ENCODE peak calls at places on chromosomes 2 and 18, in eight cellular contexts. C is spleen; T is thoracic aorta; L is CD4-positive, alpha-beta T cell; O is esophagus squamous epithelium; P is psoas muscle; E is BE2C; A is ovary. S is an unnamed sample.

GRCh38 chr2:27717070-27717453 is 53.4 kb downstream of the SLC4A1AP start:
- DNase-seq in C (no peak), T (no peak), L (no peak), O (no peak), P (peak; percentile 37), E (peak; percentile 84), A (no peak), S (peak; percentile 67)

GRCh38 chr2:239113592-239113991 is 265.7 kb downstream of the TWIST2 start:
- DNase-seq in C (no peak), T (no peak), L (no peak), O (no peak), P (no peak), E (no peak), A (no peak), S (no peak)

GRCh38 chr18:78492064-78492812 is 487.4 kb upstream of the SALL3 start:
- DNase-seq in C (no peak), T (no peak), L (no peak), O (no peak), P (no peak), E (no peak), A (no peak), S (no peak)

GRCh38 chr2:60353406-60353800 is 200.1 kb downstream of the BCL11A start:
- DNase-seq in C (no peak), T (no peak), L (no peak), O (no peak), P (no peak), E (no peak), A (no peak), S (no peak)

GRCh38 chr2:109417701-109418335 is 195.9 kb downstream of the SEPTIN10 start:
- DNase-seq in C (peak; percentile 56), T (no peak), L (no peak), O (no peak), P (peak; percentile 5), E (no peak), A (no peak), S (no peak)

GRCh38 chr18:48719988-48720654 is 181.3 kb downstream of the CTIF start:
- DNase-seq in C (no peak), T (no peak), L (no peak), O (no peak), P (no peak), E (peak; percentile 31), A (no peak), S (no peak)

GRCh38 chr2:134124047-134124753 is 129.7 kb upstream of the MGAT5 start:
- DNase-seq in C (no peak), T (no peak), L (no peak), O (no peak), P (no peak), E (peak; percentile 52), A (no peak), S (no peak)

GRCh38 chr2:20494246-20494645 is 47.4 kb downstream of the RHOB start:
- DNase-seq in C (no peak), T (no peak), L (no peak), O (no peak), P (no peak), E (no peak), A (no peak), S (no peak)

DNA sequence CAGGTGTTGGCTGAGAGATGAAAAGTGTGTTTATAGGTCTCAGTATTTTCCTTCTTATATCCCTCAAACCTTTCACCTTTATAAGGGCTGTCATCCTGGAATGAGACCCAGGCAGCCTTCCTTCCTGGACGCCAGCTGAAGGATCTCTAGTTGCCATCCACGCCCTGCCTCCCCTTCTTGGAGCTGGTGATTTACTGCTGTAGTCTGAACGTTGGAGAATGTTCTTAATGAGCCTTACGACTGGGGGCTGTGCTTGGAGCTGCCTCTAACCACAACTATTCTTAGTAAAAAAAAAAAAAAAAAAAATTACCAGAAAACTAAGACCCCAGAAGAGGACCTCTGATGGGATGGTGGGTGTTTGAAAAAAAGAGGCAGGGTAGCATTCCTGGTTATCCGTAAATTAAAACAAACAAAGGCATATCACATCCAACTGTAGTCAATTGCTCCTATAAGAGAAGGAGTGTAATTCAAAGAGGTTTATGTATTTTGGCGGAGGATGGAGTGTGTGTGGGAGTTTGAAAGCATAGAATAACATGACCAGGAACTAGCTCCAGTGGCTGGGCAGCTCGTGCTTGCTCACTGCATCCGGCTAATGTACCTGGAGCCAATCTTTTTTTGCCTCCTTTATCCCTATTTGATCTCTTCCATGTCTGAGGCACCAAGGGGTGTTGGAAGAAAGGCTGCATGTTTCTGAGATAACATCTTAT is 105.4 kb downstream of the QPCT start:
- DNase-seq in C (no peak), T (peak; percentile 11), L (no peak), O (no peak), P (no peak), E (no peak), A (no peak), S (no peak)
- H3K9me3 ChIP-seq in C (no peaks in the 10 kb centered on the region), T (no peaks in the 10 kb centered on the region), L (no peaks in the 10 kb centered on the region), O (no peaks in the 10 kb centered on the region), P (no peaks in the 10 kb centered on the region), E (no peaks in the 10 kb centered on the region), A (no peaks in the 10 kb centered on the region), S (no peaks in the 10 kb centered on the region)

GRCh38 chr2:10732924-10733583 is 11.6 kb downstream of the ATP6V1C2 start:
- DNase-seq in C (no peak), T (no peak), L (no peak), O (no peak), P (no peak), E (no peak), A (no peak), S (no peak)

GRCh38 chr2:10733584-10733958 is 12.1 kb downstream of the ATP6V1C2 start:
- DNase-seq in C (peak; percentile 30), T (no peak), L (no peak), O (no peak), P (no peak), E (no peak), A (no peak), S (no peak)

GRCh38 chr2:10738192-10738591 is 16.8 kb downstream of the ATP6V1C2 start:
- DNase-seq in C (peak; percentile 32), T (no peak), L (no peak), O (no peak), P (no peak), E (no peak), A (no peak), S (no peak)

DNA sequence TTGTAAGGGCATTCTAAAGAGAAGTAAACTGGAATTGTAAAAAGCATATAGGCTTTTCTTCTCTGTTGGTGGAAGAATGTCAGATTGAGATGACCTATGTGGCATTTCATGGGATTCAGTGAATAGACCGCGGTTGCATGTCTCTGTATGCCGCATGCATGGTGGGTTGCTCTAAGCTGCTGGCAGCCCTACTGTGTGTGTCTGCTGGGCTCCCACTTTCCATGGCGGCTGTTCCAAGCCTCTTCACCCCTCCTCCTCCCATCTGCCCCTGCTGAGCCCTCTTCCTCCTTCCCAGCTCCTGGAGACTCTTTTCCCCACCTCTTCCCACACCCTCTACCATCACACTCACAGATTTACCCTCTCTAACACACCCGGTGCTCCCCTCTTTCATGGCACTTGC is 12.6 kb downstream of the ATP6V1C2 start:
- DNase-seq in C (peak; percentile 22), T (no peak), L (no peak), O (no peak), P (no peak), E (no peak), A (no peak), S (no peak)
- TF ChIP-seq CTCF in C (no peak), T (no peak), L (no peak), O (no peak), P (no peak), E (no peak), A (no peak), S (no peak)

DNA sequence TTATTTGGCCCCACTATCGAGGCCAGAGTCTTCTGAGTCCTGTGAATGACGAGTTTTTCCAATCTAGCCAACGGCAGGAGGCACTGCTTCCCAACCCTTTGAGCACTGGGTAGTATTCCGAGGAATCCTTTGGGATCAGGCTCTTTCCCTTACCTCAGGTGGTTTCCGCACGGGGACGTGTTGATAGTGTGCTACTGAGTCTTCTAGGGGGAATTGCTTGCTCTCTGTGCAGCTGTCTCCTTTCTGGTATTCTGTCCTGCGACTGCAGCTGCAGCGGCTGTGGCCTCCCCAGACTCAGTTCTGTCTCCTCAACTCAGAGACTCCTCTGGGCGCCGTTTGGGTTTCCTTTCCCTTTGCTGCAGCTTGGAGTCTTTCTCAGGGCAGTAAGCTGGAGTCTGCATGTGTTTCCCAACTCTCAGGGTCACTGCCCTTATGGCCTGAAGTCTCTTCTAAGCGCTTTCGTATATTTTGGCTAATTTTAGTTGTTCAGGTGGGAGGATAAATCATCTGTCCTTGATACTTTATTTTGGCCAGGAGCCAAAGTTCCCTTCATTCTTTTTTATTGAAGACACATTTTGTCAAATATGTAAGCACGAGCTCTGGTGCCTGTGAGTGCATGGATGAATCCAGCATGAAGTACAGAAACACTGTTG is 118.4 kb downstream of the MAP4K4 start:
- DNase-seq in C (no peak), T (no peak), L (no peak), O (no peak), P (no peak), E (no peak), A (no peak), S (no peak)
- H3K9me3 ChIP-seq in C (no peaks in the 10 kb centered on the region), T (no peaks in the 10 kb centered on the region), L (no peaks in the 10 kb centered on the region), O (no peaks in the 10 kb centered on the region), P (no peaks in the 10 kb centered on the region), E (no peaks in the 10 kb centered on the region), A (no peaks in the 10 kb centered on the region), S (no peaks in the 10 kb centered on the region)

GRCh38 chr2:187544371-187545080 is 9.7 kb downstream of the TFPI start:
- DNase-seq in C (no peak), T (no peak), L (no peak), O (no peak), P (no peak), E (no peak), A (no peak), S (no peak)

GRCh38 chr2:187543488-187543887 is 10.7 kb downstream of the TFPI start:
- DNase-seq in C (no peak), T (no peak), L (no peak), O (no peak), P (no peak), E (no peak), A (no peak), S (no peak)

GRCh38 chr2:187542123-187542522 is 12.1 kb downstream of the TFPI start:
- DNase-seq in C (no peak), T (no peak), L (no peak), O (no peak), P (no peak), E (no peak), A (no peak), S (no peak)

GRCh38 chr2:187545238-187545751 is 8.9 kb downstream of the TFPI start:
- DNase-seq in C (no peak), T (no peak), L (no peak), O (no peak), P (no peak), E (no peak), A (no peak), S (no peak)

DNA sequence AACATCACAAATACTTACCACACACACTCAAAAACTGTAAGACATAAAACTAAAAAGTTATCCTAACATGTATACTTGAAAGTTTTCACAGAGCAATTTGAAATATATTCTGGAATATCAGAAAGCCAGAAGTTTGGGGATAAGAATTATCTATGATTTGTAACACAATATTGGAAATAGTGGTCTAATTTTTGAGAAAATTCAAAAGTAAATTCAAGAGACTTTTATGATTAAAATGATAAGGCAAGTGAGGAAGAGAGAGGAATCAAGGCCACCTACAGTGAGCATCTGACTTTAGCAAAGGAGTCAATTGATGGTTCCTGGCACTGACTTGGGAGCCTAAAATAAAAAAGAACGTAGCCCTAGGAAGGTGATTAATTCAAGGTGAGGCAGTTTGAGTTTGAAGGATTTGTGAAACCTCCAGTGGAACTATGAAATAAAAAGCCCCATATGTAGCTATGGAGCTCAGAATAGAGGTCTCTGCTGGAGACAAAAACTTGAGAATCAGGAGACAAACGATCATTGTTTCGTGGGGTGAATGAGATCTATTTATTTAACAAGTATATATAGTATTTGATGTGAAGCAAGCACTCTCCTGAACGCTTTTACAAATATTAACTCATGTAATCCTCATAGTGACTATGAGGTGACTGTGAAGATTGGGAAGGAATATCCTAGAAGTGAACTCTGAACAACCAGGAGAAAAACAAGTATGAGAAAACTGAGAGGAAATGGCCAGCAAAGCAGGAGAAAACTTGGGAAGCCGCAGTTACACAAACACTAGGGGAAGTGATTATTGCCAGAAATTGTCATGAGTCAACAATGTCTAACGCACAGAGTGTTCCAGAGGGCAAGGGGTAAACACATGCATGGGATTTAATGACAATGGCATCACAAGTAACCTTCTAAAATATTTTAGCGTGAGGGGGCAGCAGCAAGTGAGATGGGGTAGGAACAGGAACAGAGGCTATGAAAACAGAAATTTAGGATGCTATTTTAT is 12.8 kb downstream of the TFPI start:
- DNase-seq in C (no peak), T (no peak), L (no peak), O (no peak), P (no peak), E (no peak), A (no peak), S (no peak)
- TF ChIP-seq CTCF in C (no peak), T (no peak), L (no peak), O (no peak), P (no peak), E (no peak), A (no peak), S (no peak)

S was measured in testis.